ENCODE peak calls at places on chromosome 6, in seven cellular contexts. D, R, O, V, B, I and X are unnamed samples.

GRCh38 chr6:108168980-108169800 is 3.4 kb downstream of the NR2E1 start:
- DNase-seq in I (no peak), D (no peak), R (peak; percentile 52), B (no peak), V (no peak), O (no peak), X (no peak)

GRCh38 chr6:82436740-82437139 is 73.1 kb downstream of the TPBG start:
- DNase-seq in R (no peak), B (no peak), I (no peak), V (no peak), O (no peak), D (no peak), X (no peak)

GRCh38 chr6:168291450-168291849 is 28.1 kb downstream of the DACT2 start:
- DNase-seq in I (no peak), O (no peak), D (no peak), B (no peak), R (no peak), V (no peak), X (no peak)

GRCh38 chr6:78831492-78831891 is 35.9 kb upstream of the IRAK1BP1 start:
- DNase-seq in B (peak; percentile 27), D (peak; percentile 34), V (no peak), R (no peak), O (no peak), I (no peak), X (no peak)

GRCh38 chr6:155224031-155224451 is 39.8 kb upstream of the CLDN20 start:
- DNase-seq in D (peak; percentile 82), V (peak; percentile 93), B (peak; percentile 90), R (no peak), O (peak; percentile 79), I (peak; percentile 81), X (peak; percentile 95)

GRCh38 chr6:18330548-18331066 is 56.5 kb upstream of the RNF144B start:
- DNase-seq in V (no peak), D (no peak), O (no peak), I (no peak), B (no peak), R (no peak), X (no peak)

GRCh38 chr6:57305754-57306153 is 11.7 kb upstream of the PRIM2 start:
- DNase-seq in D (no peak), O (no peak), R (no peak), V (peak; percentile 45), B (no peak), I (no peak), X (peak; percentile 42)

GRCh38 chr6:6968731-6969552 is 138.8 kb upstream of the RREB1 start:
- DNase-seq in B (no peak), D (peak; percentile 23), V (peak; percentile 57), R (no peak), O (no peak), I (no peak), X (no peak)

GRCh38 chr6:90472716-90473115 is 114.2 kb downstream of the MAP3K7 start:
- DNase-seq in R (no peak), D (no peak), O (no peak), V (no peak), B (no peak), I (no peak), X (no peak)

GRCh38 chr6:15317934-15318902 is 72.3 kb downstream of the JARID2 start:
- DNase-seq in R (peak; percentile 51), O (peak; percentile 70), B (no peak), I (no peak), D (no peak), V (no peak), X (no peak)

DNA sequence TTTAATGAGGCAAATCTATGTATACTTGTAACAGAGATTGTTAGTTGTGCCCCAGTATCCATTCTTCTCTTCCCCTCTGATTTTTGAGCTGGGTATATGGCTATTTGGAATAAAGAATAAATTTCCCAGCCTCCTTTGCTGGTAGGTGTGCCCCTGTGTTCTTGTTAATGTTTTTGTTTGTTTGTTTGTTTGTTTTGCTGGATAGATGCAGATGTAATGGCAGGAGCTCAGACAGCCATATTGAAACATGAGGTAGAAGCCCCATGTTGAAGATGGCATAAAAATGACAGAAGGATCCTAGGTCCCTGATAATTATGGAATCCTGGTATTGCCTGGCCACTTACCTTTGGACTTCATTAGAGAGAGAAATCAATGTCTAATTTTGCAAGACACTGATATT is 19.9 kb upstream of the FKBP5 start:
- DNase-seq in I (no peak), O (no peak), D (no peak), R (no peak), B (no peak), V (no peak), X (no peak)
- H3K27ac ChIP-seq in I (no peak overlapping the region), O (no peak overlapping the region), D (no peak overlapping the region), R (no peak overlapping the region), B (no peak overlapping the region), V (no peak overlapping the region), X (no peak overlapping the region)

GRCh38 chr6:150076196-150076893 is 7.4 kb upstream of the ULBP3 start:
- DNase-seq in V (peak; percentile 5), I (no peak), R (no peak), D (no peak), B (no peak), O (no peak), X (no peak)
- H2AFZ ChIP-seq in V (no peak overlapping the region), I (no peak overlapping the region), R (peak overlapping the region; percentile 82), D (no peak overlapping the region), B (no peak overlapping the region), O (no peak overlapping the region), X (no peak overlapping the region)

GRCh38 chr6:151161363-151161762 is 78.4 kb upstream of the AKAP12 start:
- DNase-seq in I (no peak), B (no peak), R (no peak), O (no peak), V (no peak), D (no peak), X (no peak)
- H3K4me1 ChIP-seq in I (no peaks in the 10 kb centered on the region), B (no peaks in the 10 kb centered on the region), R (peaks cover 9% of the 10 kb centered on the region), O (peaks cover 13% of the 10 kb centered on the region), V (no peaks in the 10 kb centered on the region), D (peaks cover 19% of the 10 kb centered on the region), X (no peaks in the 10 kb centered on the region)

GRCh38 chr6:135145509-135145865 is 35.6 kb upstream of the MYB start:
- DNase-seq in D (no peak), R (no peak), O (no peak), I (no peak), B (no peak), V (no peak), X (peak; percentile 33)
- H3K27ac ChIP-seq in D (no peak overlapping the region), R (no peak overlapping the region), O (no peak overlapping the region), I (no peak overlapping the region), B (no peak overlapping the region), V (no peak overlapping the region), X (no peak overlapping the region)